ENCODE peak calls at places on chromosomes 7 and 10, in ten cellular contexts. Z is skeletal muscle cell, M is kidney epithelial cell, J is IMR-90, I is brain microvascular endothelial cell, C is aorta, G is suprapubic skin, P is choroid plexus epithelial cell, D is ovary, S is BE2C. F is an unnamed sample.

GRCh38 chr10:89327803-89328441 is at the start of gene IFIT3:
- DNase-seq in Z (peak), M (no peak), J (peak), I (peak), C (peak), G (peak), P (peak), D (peak), S (peak), F (no peak)

GRCh38 chr10:88458209-88458608 is 124.9 kb downstream of the RNLS start:
- DNase-seq in Z (no peak), M (no peak), J (no peak), I (no peak), C (no peak), G (no peak), P (no peak), D (no peak), S (no peak), F (no peak)

GRCh38 chr7:24701232-24701898 is 55.9 kb downstream of the GSDME start:
- DNase-seq in Z (peak), M (peak), J (peak), I (peak), C (no peak), G (no peak), P (peak), D (no peak), S (no peak), F (no peak)

GRCh38 chr10:29157321-29157720 is 131.5 kb upstream of the LYZL1 start:
- DNase-seq in Z (no peak), M (no peak), J (no peak), I (no peak), C (no peak), G (no peak), P (no peak), D (no peak), S (no peak), F (no peak)

GRCh38 chr7:8125680-8126444 is 136.1 kb downstream of the ICA1 start:
- DNase-seq in Z (no peak), M (no peak), J (no peak), I (no peak), C (peak), G (no peak), P (no peak), D (no peak), S (no peak), F (no peak)

GRCh38 chr10:62454696-62455451 is 80.7 kb downstream of the ZNF365 start:
- DNase-seq in Z (no peak), M (peak), J (peak), I (peak), C (no peak), G (peak), P (peak), D (no peak), S (no peak), F (no peak)

GRCh38 chr7:128742206-128742605 is 3.0 kb downstream of the CALU start:
- DNase-seq in Z (peak), M (no peak), J (peak), I (no peak), C (no peak), G (no peak), P (peak), D (no peak), S (no peak), F (no peak)

GRCh38 chr7:130995252-130996081 is 261.5 kb upstream of the KLF14 start:
- DNase-seq in Z (no peak), M (no peak), J (no peak), I (no peak), C (no peak), G (no peak), P (peak), D (no peak), S (no peak), F (no peak)

GRCh38 chr7:44288811-44289340 is 36.5 kb downstream of the CAMK2B start:
- DNase-seq in Z (no peak), M (no peak), J (no peak), I (no peak), C (peak), G (peak), P (no peak), D (peak), S (peak), F (peak)

GRCh38 chr7:55250313-55250712 is 114.8 kb upstream of the LANCL2 start:
- DNase-seq in Z (no peak), M (no peak), J (no peak), I (no peak), C (no peak), G (no peak), P (peak), D (no peak), S (peak), F (peak)

GRCh38 chr10:15106352-15107013 is 9.3 kb downstream of the RPP38 start:
- DNase-seq in Z (peak), M (no peak), J (peak), I (peak), C (peak), G (peak), P (peak), D (peak), S (peak), F (no peak)

GRCh38 chr10:133068111-133068740 is 19.5 kb upstream of the ADGRA1 start:
- DNase-seq in Z (no peak), M (no peak), J (no peak), I (no peak), C (no peak), G (no peak), P (no peak), D (no peak), S (no peak), F (no peak)

GRCh38 chr10:70596860-70597809 is 5.4 kb downstream of the PRF1 start:
- DNase-seq in Z (no peak), M (no peak), J (no peak), I (no peak), C (no peak), G (no peak), P (no peak), D (no peak), S (peak), F (no peak)

GRCh38 chr10:82564353-82565218 is 689.6 kb downstream of the NRG3 start:
- DNase-seq in Z (no peak), M (no peak), J (no peak), I (no peak), C (no peak), G (no peak), P (no peak), D (no peak), S (no peak), F (no peak)

GRCh38 chr10:124971276-124971675 is 29.4 kb downstream of the ZRANB1 start:
- DNase-seq in Z (no peak), M (no peak), J (no peak), I (no peak), C (no peak), G (no peak), P (no peak), D (no peak), S (no peak), F (no peak)
- H3K4me3 ChIP-seq in Z (no peak), M (no peak), J (no peak), I (no peak), C (no peak), G (no peak), P (no peak), D (no peak), S (no peak), F (no peak)

DNA sequence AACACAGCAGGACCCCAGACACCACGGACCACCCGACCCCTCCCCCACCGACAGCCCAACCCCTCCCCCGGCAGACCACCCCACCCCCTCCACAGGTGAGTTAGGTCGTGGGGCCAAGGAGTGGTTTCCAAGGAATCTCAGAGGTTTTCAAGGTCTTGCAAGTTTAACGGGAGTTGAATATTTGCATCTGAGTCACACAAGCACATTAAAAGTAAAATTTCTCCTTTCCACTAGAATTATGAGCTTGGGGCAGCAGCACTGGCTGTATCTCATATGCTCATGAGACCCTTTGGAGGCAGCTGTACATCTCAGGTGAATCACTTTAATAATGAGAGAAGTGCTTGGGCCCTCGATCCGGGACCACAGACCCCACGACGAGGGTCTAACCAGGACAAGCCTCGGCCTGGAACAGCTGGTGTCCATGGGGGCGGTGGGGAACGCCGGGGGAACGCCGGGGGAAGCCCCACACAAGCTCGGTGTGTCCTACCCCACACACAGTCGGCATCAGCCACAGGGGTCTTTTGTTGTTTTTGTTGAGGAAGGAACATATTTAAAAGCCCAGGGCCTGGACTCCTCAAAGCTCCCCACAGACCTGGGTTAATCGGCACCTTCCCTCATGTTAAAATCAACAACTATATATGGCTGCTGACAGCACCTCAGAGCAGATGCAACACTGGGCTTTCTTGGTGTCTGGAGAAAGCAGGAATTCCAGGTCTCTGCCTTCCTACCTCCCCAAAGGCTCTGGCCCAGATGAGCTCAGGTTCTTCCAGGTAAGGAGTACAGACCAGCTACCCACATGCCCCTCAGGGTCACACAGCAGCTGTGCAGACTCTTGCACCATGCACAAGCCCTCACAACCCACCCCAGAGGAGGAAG is 130.3 kb downstream of the DIP2C start:
- DNase-seq in Z (no peak), M (no peak), J (peak), I (no peak), C (no peak), G (no peak), P (no peak), D (no peak), S (no peak), F (no peak)
- H3K4me3 ChIP-seq in Z (no peak), M (no peak), J (no peak), I (no peak), C (no peak), G (no peak), P (no peak), D (no peak), S (no peak), F (no peak)

GRCh38 chr10:118832242-118832651 is 77.5 kb upstream of the CACUL1 start:
- DNase-seq in Z (no peak), M (no peak), J (peak), I (no peak), C (peak), G (no peak), P (peak), D (no peak), S (peak), F (no peak)
- H3K4me3 ChIP-seq in Z (no peak), M (no peak), J (no peak), I (no peak), C (no peak), G (no peak), P (peak), D (no peak), S (peak), F (peak)

GRCh38 chr10:43231523-43232078 is 35.3 kb downstream of the RASGEF1A start:
- DNase-seq in Z (no peak), M (no peak), J (no peak), I (no peak), C (peak), G (peak), P (no peak), D (peak), S (peak), F (peak)
- H3K4me3 ChIP-seq in Z (no peak), M (no peak), J (no peak), I (no peak), C (no peak), G (no peak), P (no peak), D (no peak), S (no peak), F (no peak)

DNA sequence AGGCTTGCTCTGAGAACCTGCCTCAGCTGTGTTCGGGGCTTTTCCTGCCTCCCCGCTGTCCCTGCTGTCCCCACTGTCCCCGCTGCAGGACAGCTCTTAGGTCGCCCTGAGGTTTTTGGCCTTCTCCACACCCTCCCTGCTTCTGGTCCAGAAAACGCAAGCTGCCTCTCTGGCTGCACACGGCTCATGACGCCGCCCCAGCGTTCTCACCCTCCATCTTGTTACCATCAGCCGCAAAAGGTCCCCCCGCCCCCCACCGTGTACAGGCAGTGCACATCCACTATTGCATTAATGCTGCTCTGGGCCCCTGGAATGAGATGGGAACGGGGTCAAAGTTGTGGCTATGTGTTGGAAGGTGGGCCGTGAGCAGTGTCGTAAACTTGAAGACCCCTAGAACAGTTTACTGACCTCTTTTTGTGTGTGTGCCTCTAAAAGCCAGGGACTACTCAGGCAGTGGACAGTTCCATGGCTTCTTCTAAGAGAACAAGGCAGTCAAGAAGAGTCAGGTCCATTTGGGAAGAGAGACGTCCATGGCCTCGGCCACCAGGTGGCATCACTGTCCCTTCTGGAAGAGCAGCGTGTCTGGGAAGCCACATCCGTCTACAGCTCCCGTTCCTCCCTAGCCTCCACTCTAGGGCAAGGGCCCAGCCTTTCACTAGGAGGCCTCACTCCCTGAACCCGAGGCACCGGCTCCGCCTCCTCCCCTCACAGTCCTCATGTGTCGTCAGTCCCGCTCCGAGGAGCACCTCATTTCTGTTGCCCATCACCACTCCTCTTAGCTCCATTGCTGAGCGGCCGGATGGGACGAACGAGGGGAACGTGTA is 38.5 kb upstream of the MKRN1 start:
- DNase-seq in Z (peak), M (no peak), J (peak), I (peak), C (peak), G (peak), P (peak), D (peak), S (peak), F (peak)
- H3K4me3 ChIP-seq in Z (no peak), M (no peak), J (no peak), I (no peak), C (no peak), G (no peak), P (no peak), D (no peak), S (no peak), F (peak)

GRCh38 chr10:119826777-119827176 is 45.9 kb downstream of the MCMBP start:
- DNase-seq in Z (no peak), M (no peak), J (no peak), I (no peak), C (no peak), G (no peak), P (peak), D (no peak), S (no peak), F (no peak)
- H3K4me3 ChIP-seq in Z (no peak), M (no peak), J (no peak), I (no peak), C (no peak), G (no peak), P (no peak), D (no peak), S (no peak), F (no peak)

DNA sequence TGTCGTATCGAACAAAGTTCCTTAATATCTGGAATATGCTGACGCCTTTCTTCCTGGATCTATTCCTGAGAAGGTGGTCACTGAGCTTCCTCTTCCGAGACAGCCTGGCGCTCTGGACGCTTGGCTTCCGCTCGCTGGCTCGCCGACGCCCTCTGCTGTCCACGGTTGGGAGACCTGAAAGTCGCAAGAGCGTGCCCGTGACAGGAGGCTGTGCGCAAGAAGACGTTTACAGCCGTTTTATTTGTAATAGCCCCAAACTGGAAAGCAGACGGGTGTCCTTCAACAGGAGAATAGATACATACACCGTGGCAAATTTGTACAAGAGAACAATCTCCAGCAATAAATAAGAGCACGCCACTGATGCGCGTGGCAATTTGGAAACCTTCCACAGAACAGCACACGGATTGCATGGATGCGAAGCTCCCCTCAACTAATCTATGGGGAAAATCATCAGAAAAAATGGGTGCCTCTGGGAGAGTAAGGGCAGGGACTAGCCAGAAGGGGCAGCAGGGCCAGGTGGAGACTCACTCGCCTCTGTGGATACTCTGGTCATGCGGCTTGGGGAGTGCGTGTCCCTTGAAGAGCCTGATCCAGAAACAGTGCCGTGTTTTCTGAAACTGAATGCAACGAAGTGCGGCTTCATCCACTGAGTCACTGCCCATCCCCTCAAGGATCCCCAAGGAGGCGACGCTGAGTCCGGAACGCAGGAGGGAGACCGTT is 41.5 kb upstream of the BNIP3 start:
- DNase-seq in Z (peak), M (peak), J (peak), I (peak), C (peak), G (no peak), P (peak), D (peak), S (peak), F (peak)
- H3K4me3 ChIP-seq in Z (peak), M (no peak), J (peak), I (no peak), C (no peak), G (peak), P (peak), D (peak), S (peak), F (peak)

DNA sequence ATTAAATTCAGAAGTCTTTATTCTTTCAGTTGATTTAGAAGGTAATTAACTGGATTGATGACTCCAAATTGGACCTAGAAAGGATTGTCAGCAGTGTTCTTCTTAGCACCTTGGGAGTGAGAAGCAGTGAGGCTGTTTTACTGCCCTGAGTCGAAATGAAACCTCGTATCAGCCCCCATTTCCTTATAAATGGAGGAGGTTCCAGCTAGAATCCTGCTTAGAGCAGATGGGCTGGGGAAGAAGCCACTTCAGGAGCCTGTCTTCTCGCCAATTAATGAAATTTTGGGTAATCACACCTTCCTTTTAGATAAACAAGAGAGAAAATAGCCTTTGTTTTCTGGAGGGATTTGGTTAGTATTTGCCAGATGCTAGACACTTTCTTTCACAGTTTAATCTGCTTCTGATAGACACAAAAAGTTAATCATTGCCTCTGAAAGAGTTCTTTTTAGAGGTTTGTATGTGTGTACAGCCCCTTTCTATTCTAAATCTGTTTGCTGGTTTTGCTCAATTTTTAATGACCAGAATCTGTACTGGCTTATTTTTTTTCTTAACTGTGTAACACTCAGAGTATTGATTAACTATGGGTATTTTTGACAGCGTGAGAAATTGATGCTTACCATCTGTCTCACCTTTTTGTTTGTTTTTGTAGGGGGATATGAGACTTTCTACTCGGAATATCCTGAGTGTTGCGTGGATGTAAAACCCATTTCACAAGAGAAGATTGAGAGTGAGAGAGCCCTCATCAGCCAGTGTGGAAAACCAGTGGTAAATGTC is 4.6 kb downstream of the DUSP5 start:
- DNase-seq in Z (no peak), M (no peak), J (no peak), I (no peak), C (no peak), G (no peak), P (peak), D (no peak), S (no peak), F (no peak)
- H3K4me3 ChIP-seq in Z (peak), M (no peak), J (no peak), I (peak), C (no peak), G (no peak), P (no peak), D (no peak), S (no peak), F (no peak)

DNA sequence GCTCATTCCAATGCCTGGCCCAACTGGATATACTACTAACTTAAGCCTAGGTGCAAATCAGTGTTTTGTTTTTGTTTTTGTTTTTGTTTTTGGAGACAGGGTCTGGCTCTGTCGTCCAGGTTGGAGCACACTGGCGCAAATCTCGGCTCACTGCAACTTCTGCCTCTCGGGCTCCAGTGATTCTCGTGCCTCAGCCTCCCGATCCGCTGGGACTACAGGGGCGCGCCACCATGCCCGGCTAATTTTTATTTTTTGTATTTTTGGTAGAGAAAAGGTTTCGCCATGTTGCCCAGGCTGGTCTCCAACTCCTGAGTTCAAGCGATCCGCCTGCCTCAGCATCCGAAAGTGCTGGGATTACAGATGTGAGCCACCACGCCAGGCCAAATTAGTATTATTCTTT is 1.6 kb downstream of the PPP3CB start:
- DNase-seq in Z (no peak), M (no peak), J (no peak), I (no peak), C (no peak), G (no peak), P (no peak), D (no peak), S (no peak), F (no peak)
- H3K4me3 ChIP-seq in Z (peak), M (no peak), J (peak), I (peak), C (peak), G (peak), P (peak), D (peak), S (no peak), F (peak)

F was measured in coronary artery.